ENCODE peak calls at places on chromosomes 1 and 21, in six cellular contexts. J, W, G, C, A and H are unnamed samples. For H3K4me1, the result is how much of the 10 kb centered on the place peaks cover.

GRCh38 chr1:110069302-110070281 is 880 bp downstream of the ALX3 start:
- DNase-seq in G (no peak), W (no peak), J (peak), C (no peak), A (no peak), H (no peak)

GRCh38 chr1:42973799-42974198 is 15.1 kb upstream of the SLC2A1 start:
- DNase-seq in W (no peak), A (no peak), G (no peak), C (no peak), J (no peak), H (no peak)

GRCh38 chr21:45420061-45420521 is 15.1 kb downstream of the COL18A1 start:
- DNase-seq in W (no peak), A (no peak), C (no peak), J (no peak), G (no peak), H (peak)

GRCh38 chr1:20551945-20552727 is at the start of gene FAM43B:
- DNase-seq in A (no peak), J (peak), W (no peak), G (peak), C (no peak), H (no peak)

GRCh38 chr1:203176744-203177460 is 1.3 kb upstream of the MYBPH start:
- DNase-seq in G (no peak), C (no peak), W (no peak), A (no peak), J (no peak), H (no peak)

GRCh38 chr1:158931055-158931737 is at the start of gene PYHIN1:
- DNase-seq in J (no peak), W (no peak), C (no peak), G (no peak), A (no peak), H (no peak)

GRCh38 chr1:53025034-53025777 is 36.8 kb upstream of the PODN start:
- DNase-seq in C (no peak), W (peak), G (peak), J (peak), A (no peak), H (no peak)

GRCh38 chr21:41648591-41649031 is 118.2 kb downstream of the RIPK4 start:
- DNase-seq in J (no peak), W (peak), A (no peak), C (no peak), G (no peak), H (no peak)

GRCh38 chr1:78038491-78038939 is 7.3 kb upstream of the GIPC2 start:
- DNase-seq in J (no peak), G (no peak), C (no peak), A (no peak), W (peak), H (no peak)

GRCh38 chr1:18886003-18886335 is 16.4 kb downstream of the ALDH4A1 start:
- DNase-seq in J (no peak), C (no peak), A (no peak), G (no peak), W (peak), H (no peak)

GRCh38 chr1:84635261-84635848 is 54.9 kb downstream of the SSX2IP start:
- DNase-seq in J (no peak), C (no peak), W (no peak), G (no peak), A (no peak), H (no peak)

GRCh38 chr1:209150114-209150513 is 433.4 kb upstream of the CAMK1G start:
- DNase-seq in G (peak), W (peak), A (no peak), C (no peak), J (peak), H (no peak)

GRCh38 chr1:154501423-154502065 is 475 bp upstream of the TDRD10 start:
- DNase-seq in A (no peak), W (no peak), J (peak), C (no peak), G (peak), H (no peak)

GRCh38 chr1:32903991-32904776 is 3.0 kb upstream of the TMEM54 start:
- DNase-seq in A (no peak), G (no peak), W (no peak), J (no peak), C (no peak), H (no peak)

GRCh38 chr1:29180497-29181412 is 945 bp downstream of the SRSF4 start:
- DNase-seq in J (no peak), C (no peak), A (no peak), W (no peak), G (no peak), H (no peak)

GRCh38 chr1:178938959-178939317 is 68.1 kb upstream of the ANGPTL1 start:
- DNase-seq in A (no peak), J (no peak), G (peak), W (peak), C (no peak), H (no peak)

GRCh38 chr1:224745924-224746323 is 129.8 kb downstream of the CNIH3 start:
- DNase-seq in C (no peak), W (no peak), G (no peak), J (no peak), A (no peak), H (no peak)

GRCh38 chr1:226342656-226343055 is 33.7 kb upstream of the LIN9 start:
- DNase-seq in J (no peak), A (no peak), C (no peak), W (no peak), G (no peak), H (no peak)
- H3K27ac ChIP-seq in J (no peak), A (no peak), C (no peak), W (no peak), G (no peak), H (no peak)

GRCh38 chr1:201925961-201926585 is 20.3 kb downstream of the LMOD1 start:
- DNase-seq in W (peak), C (no peak), A (no peak), G (no peak), J (no peak), H (no peak)

GRCh38 chr1:201930803-201931202 is 15.5 kb downstream of the LMOD1 start:
- DNase-seq in G (no peak), J (no peak), A (no peak), W (no peak), C (no peak), H (no peak)

GRCh38 chr1:201933840-201934430 is 12.4 kb downstream of the LMOD1 start:
- DNase-seq in A (no peak), W (peak), J (no peak), G (no peak), C (no peak), H (no peak)

GRCh38 chr1:201928266-201928665 is 18.1 kb downstream of the LMOD1 start:
- DNase-seq in C (no peak), W (no peak), J (no peak), G (no peak), A (no peak), H (no peak)

DNA sequence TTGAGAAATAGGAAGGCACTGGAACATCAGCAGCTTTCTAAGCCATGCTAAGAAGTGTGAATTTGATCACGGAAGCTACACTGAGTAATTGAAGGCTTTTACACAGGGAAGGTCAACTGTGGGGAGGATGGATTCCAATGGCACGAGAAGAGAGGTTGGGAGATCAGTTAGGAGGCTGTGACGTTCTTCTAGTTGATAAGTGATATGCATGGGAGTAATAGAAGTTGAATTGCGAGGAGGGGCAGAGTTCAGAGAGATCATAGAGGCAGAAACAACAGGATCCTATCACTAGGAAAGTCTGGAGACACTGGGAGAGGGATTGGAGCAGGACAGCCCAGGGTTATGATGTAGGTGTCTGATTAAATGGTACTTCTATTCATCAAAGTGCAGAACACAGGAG is 16.2 kb downstream of the LMOD1 start:
- DNase-seq in A (no peak), C (no peak), J (no peak), G (no peak), W (peak), H (no peak)
- H3K4me1 ChIP-seq in A (under half), C (under half), J (under half), G (under half), W (under half), H (under half)

DNA sequence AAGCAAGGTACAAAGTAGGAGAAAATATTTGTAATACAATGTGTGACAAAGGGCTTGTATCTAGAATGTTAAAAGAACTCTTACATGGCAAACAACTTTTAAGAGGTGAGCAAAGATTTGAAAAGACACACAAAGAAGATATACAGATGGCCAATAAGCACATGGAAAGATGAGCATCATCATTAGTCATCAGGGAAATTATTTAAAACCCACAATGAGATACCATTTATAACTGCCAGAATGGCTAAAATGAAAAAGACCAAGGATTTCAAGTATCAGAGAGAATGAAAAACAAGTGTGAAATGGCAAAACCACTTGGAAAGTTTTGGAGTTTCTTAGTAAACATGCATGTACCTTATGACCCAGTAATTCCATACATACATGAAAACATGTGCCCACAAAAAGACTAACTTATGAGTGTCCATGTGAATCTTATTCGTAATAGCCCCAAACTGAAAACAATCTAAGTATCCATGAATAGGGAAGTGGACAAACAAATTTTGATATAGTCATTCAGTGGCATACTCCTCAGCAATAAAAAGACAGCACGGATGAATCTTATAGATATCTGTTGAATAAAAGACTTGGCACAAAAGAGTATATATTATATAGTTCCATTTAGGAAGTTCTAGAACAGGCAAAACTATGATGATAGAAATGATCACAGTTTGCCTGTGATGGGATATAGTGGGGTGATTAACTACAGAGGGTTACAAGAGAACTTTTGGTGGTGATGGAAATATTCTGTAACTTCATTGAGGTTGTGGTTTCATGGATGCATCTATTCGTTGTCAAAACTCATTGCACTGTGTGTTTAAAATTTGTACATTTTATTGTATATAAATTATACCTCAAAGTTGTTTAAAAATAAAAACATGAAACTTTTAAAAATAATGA is 82.0 kb downstream of the DISP1 start:
- DNase-seq in W (peak), C (no peak), A (no peak), G (no peak), J (no peak), H (no peak)
- H3K27ac ChIP-seq in W (no peak), C (no peak), A (no peak), G (no peak), J (no peak), H (no peak)

GRCh38 chr1:40710581-40711315 is 19.2 kb downstream of the NFYC start:
- DNase-seq in G (no peak), A (no peak), J (peak), C (no peak), W (no peak), H (no peak)

GRCh38 chr1:40709802-40710278 is 18.3 kb downstream of the NFYC start:
- DNase-seq in J (no peak), A (no peak), G (no peak), W (no peak), C (no peak), H (no peak)

GRCh38 chr1:40711465-40712404 is 20.2 kb downstream of the NFYC start:
- DNase-seq in J (no peak), G (no peak), C (peak), A (no peak), W (peak), H (peak)

GRCh38 chr1:40708750-40709099 is 17.2 kb downstream of the NFYC start:
- DNase-seq in G (no peak), C (peak), A (no peak), J (peak), W (peak), H (no peak)

DNA sequence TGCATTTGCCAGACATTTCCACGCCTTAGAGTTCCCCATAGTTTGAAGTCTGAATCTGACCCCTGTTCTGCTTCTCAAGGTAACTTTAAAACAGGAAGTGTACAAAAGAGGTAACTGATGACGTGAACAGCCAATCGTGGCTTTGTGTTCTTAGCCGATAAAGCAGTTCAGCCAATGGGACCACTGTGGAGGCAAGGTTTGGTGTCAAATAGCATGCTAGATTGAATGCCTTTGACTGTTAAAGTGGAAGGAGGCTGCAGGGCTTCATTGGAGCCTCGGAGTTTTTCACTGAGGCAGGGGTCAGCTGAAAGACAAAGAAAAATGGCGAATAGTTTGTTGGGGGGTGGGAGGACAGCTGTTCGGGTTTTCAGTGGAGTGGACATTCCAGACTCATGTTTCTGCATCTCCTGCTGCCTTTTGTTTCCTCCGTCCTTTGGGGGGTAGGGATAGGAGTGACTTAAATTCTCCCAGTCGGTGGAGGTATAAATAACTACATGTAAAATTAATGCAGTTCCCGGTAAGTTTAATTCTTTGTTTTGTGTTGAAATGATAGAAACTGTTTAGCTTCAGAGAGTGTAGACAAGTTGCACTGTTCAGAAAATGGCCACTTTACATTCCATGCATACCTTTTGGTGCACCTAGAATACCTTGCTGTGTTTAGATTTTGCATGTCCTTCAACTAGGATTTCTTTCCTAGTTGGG is 17.7 kb downstream of the NFYC start:
- DNase-seq in A (peak), W (peak), J (peak), C (peak), G (peak), H (peak)
- H3K4me1 ChIP-seq in A (under half), W (under half), J (under half), C (half or more), G (half or more), H (under half)

DNA sequence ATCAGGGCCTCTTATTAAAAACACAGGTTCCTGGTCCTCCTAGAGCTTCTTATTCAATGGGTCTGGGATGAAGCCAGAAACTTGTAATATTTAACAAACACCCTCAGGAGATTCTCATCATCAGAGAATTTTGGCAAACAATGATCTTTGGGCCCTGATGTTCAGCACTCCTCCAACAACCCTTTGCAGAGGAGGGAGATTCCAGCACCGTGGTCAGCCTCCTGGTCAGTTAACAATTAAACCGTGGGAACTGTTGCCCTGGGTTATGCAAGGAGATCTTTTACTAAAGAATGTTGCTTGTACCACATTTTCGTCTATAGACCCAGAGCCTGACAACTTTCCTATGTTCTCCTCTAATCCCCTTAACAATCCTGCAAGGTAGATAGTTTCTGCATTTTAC is 294.4 kb downstream of the PLPP3 start:
- DNase-seq in W (peak), C (no peak), G (no peak), A (no peak), J (peak), H (no peak)
- H3K27ac ChIP-seq in W (no peak), C (no peak), G (no peak), A (no peak), J (no peak), H (no peak)

DNA sequence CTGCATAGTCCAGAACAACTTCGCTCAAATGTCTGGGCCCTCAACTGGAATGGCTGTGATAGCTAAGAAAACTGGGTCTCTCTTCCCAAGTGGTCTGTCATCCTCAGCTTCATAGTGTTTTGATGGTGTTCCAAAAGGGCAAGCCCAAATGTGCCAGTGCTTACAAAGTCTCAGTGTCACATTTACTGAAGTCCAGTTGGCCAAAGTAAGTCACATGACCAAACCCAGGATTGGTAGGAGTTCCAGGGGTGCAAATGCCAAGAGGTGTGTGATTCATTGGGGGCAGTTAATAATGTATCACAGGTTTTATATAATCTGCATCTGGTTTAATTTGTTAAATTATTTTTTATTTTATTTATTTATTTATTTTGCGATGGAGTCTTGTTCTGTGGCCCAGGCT is 24.9 kb downstream of the SMG7 start:
- DNase-seq in A (no peak), W (no peak), J (no peak), C (no peak), G (no peak), H (no peak)
- H3K4me1 ChIP-seq in A (under half), W (under half), J (under half), C (under half), G (under half), H (under half)

GRCh38 chr1:30816211-30817082 is 58.9 kb upstream of the LAPTM5 start:
- DNase-seq in G (no peak), J (peak), C (peak), A (no peak), W (peak), H (no peak)

GRCh38 chr1:30814292-30814691 is 56.7 kb upstream of the LAPTM5 start:
- DNase-seq in J (no peak), C (no peak), A (no peak), G (no peak), W (no peak), H (no peak)

GRCh38 chr1:30817548-30817947 is 60.0 kb upstream of the LAPTM5 start:
- DNase-seq in A (no peak), C (no peak), W (no peak), J (no peak), G (no peak), H (no peak)

GRCh38 chr1:30817083-30817450 is 59.5 kb upstream of the LAPTM5 start:
- DNase-seq in J (no peak), W (no peak), A (no peak), C (no peak), G (no peak), H (no peak)

DNA sequence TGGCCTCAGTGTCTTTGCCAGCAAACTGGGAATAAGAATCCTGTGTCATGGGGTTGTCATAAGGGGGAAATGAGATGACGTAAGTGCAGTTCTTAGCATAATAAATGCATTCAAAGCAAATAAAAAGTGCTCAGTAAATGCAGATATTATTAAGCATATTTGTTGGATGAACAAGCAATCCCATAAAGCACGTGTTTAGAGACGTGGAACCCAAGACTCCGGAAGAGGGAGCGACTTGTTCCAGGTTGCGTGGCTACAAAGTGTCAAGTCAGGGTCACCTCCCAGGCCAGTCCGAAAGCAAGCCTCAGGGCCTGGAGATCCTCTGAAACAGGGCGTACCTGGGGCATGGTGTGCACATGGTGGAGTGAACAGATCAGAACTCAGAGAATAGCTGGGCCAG is 58.0 kb upstream of the LAPTM5 start:
- DNase-seq in A (no peak), J (no peak), W (no peak), C (no peak), G (no peak), H (no peak)
- H3K27ac ChIP-seq in A (no peak), J (no peak), W (no peak), C (no peak), G (no peak), H (no peak)

GRCh38 chr1:164786980-164787833 is 228.2 kb downstream of the PBX1 start:
- DNase-seq in A (no peak), W (peak), C (peak), G (peak), J (peak), H (peak)
- H3K4me1 ChIP-seq in A (under half), W (under half), C (under half), G (half or more), J (under half), H (under half)

GRCh38 chr1:15177710-15178166 is 24.2 kb downstream of the TMEM51 start:
- DNase-seq in G (no peak), W (no peak), A (no peak), C (no peak), J (no peak), H (peak)
- H3K27ac ChIP-seq in G (peak), W (peak), A (no peak), C (no peak), J (no peak), H (peak)

DNA sequence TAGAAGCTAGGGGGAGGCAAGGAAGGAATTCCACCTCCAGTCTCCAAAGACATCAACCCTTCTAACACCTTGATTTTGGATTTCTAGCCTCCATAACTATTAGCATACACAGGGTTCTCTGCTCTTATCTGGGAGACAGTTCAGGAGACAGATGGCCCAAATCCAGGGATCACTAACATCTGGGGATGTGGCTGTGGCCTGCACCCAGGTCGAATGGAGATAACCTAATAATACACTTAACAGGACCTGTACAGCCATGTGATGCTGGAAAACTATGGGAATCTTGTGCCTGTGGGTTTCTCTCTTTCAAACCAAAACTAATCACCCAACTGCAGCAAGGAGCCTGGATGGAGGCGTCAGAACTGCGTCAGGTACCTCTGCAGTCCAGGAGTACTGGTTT is 47.6 kb downstream of the KIAA0319L start:
- DNase-seq in G (no peak), W (no peak), A (no peak), C (no peak), J (no peak), H (no peak)
- H3K4me1 ChIP-seq in G (under half), W (under half), A (under half), C (under half), J (under half), H (under half)